ENCODE peak calls at places on chromosome 13, in seven cellular contexts. M, U, Z, F, V, C and W are unnamed samples.

GRCh38 chr13:101499406-101499805 is 46.9 kb downstream of the ITGBL1 start:
- DNase-seq in F (no peak), M (no peak), C (no peak), Z (no peak), V (no peak), U (no peak), W (no peak)

GRCh38 chr13:51838235-51838846 is 6.6 kb downstream of the TMEM272 start:
- DNase-seq in C (no peak), V (no peak), M (no peak), F (no peak), Z (no peak), U (no peak), W (no peak)

GRCh38 chr13:99353836-99354235 is 46.6 kb upstream of the GPR183 start:
- DNase-seq in U (no peak), V (no peak), Z (no peak), F (no peak), M (peak; percentile 61), C (no peak), W (no peak)

GRCh38 chr13:101397742-101398141 is 18.6 kb downstream of the NALCN start:
- DNase-seq in V (no peak), F (no peak), M (no peak), U (no peak), C (peak; percentile 95), Z (no peak), W (no peak)

GRCh38 chr13:24654741-24655140 is 25.5 kb upstream of the ATP12A start:
- DNase-seq in M (no peak), U (no peak), C (no peak), V (no peak), F (no peak), Z (no peak), W (peak; percentile 21)

GRCh38 chr13:43271152-43271551 is 247.8 kb downstream of the DNAJC15 start:
- DNase-seq in V (no peak), Z (no peak), U (no peak), M (no peak), F (no peak), C (no peak), W (no peak)

GRCh38 chr13:77494226-77494625 is 41.3 kb upstream of the SCEL start:
- DNase-seq in Z (no peak), F (no peak), C (no peak), M (no peak), V (no peak), U (no peak), W (no peak)

GRCh38 chr13:52713894-52714293 is 25.7 kb downstream of the CNMD start:
- DNase-seq in C (no peak), Z (peak; percentile 26), U (no peak), V (peak; percentile 41), F (peak; percentile 63), M (no peak), W (peak; percentile 61)

GRCh38 chr13:27631156-27631555 is 9.5 kb downstream of the POLR1D start:
- DNase-seq in C (no peak), Z (no peak), M (no peak), U (no peak), V (no peak), F (no peak), W (no peak)

GRCh38 chr13:102609696-102610095 is 12.9 kb downstream of the TPP2 start:
- DNase-seq in V (no peak), U (no peak), F (no peak), Z (no peak), M (peak; percentile 19), C (no peak), W (no peak)

GRCh38 chr13:26460652-26461051 is 96.8 kb upstream of the WASF3 start:
- DNase-seq in Z (peak; percentile 87), F (no peak), V (peak; percentile 88), U (no peak), M (no peak), C (no peak), W (peak; percentile 79)

GRCh38 chr13:50154697-50155096 is 139.5 kb downstream of the KCNRG start:
- DNase-seq in V (no peak), U (no peak), F (no peak), C (no peak), M (no peak), Z (no peak), W (no peak)

GRCh38 chr13:110746443-110746842 is 32.9 kb downstream of the ING1 start:
- DNase-seq in C (no peak), M (no peak), Z (no peak), F (no peak), V (no peak), U (no peak), W (no peak)

GRCh38 chr13:43522788-43523187 is 264.0 kb downstream of the ENOX1 start:
- DNase-seq in U (no peak), M (no peak), V (no peak), Z (no peak), C (no peak), F (no peak), W (no peak)

GRCh38 chr13:106680796-106681482 is 113.0 kb upstream of the ARGLU1 start:
- DNase-seq in Z (no peak), U (no peak), M (no peak), V (no peak), C (no peak), F (no peak), W (no peak)

GRCh38 chr13:100235311-100235901 is 146.5 kb downstream of the PCCA start:
- DNase-seq in U (no peak), V (no peak), M (peak; percentile 44), C (peak; percentile 64), Z (no peak), F (no peak), W (no peak)

GRCh38 chr13:22061371-22061805 is 390.5 kb downstream of the FGF9 start:
- DNase-seq in Z (no peak), M (peak; percentile 88), F (no peak), V (no peak), C (no peak), U (peak; percentile 27), W (no peak)

GRCh38 chr13:40666058-40666904 is at the start of gene FOXO1:
- DNase-seq in M (peak; percentile 95), Z (peak; percentile 94), F (peak; percentile 84), V (peak; percentile 96), C (peak; percentile 60), U (peak; percentile 87), W (peak; percentile 89)

GRCh38 chr13:94331281-94331680 is 148.2 kb downstream of the DCT start:
- DNase-seq in F (no peak), C (no peak), U (no peak), Z (no peak), M (no peak), V (no peak), W (no peak)

GRCh38 chr13:75666646-75667351 is 30.7 kb downstream of the LMO7 start:
- DNase-seq in F (no peak), M (no peak), U (no peak), C (no peak), Z (no peak), V (no peak), W (no peak)

GRCh38 chr13:79867248-79867647 is 386.3 kb downstream of the NDFIP2 start:
- DNase-seq in Z (no peak), V (no peak), F (no peak), U (no peak), C (no peak), M (no peak), W (no peak)

GRCh38 chr13:71255633-71256032 is 611.4 kb downstream of the DACH1 start:
- DNase-seq in Z (no peak), F (no peak), C (no peak), V (no peak), U (no peak), M (no peak), W (no peak)

GRCh38 chr13:24008679-24009078 is 111.4 kb upstream of the C1QTNF9B start:
- DNase-seq in U (no peak), V (no peak), F (no peak), M (no peak), Z (no peak), C (no peak), W (no peak)

GRCh38 chr13:28012383-28012782 is 23.9 kb upstream of the URAD start:
- DNase-seq in F (no peak), Z (no peak), V (no peak), U (no peak), M (no peak), C (no peak), W (no peak)

GRCh38 chr13:53341144-53341510 is 312.5 kb downstream of the OLFM4 start:
- DNase-seq in F (no peak), U (no peak), V (no peak), Z (no peak), C (no peak), M (no peak), W (no peak)

GRCh38 chr13:35554972-35555623 is 78.6 kb upstream of the MAB21L1 start:
- DNase-seq in Z (no peak), C (no peak), M (no peak), F (no peak), U (no peak), V (no peak), W (no peak)